ENCODE peak calls at places on chromosomes 13 and 19, in seven cellular contexts. N is T-helper 17 cell; Z is substantia nigra; O is activated naive CD8-positive, alpha-beta T cell treated with anti-CD3 and anti-CD28 coated beads, Interleukin-2, amount 50 U/mL, for 24 hours; S is CD4-positive, alpha-beta T cell; H is ELR; W is amniotic stem cell. T is an unnamed sample.

GRCh38 chr13:47220453-47221150 is 323.7 kb upstream of the HTR2A start:
- DNase-seq in N (no peak), Z (no peak), O (no peak), S (no peak), H (no peak), W (no peak), T (no peak)

GRCh38 chr13:34357435-34358232 is 539.7 kb downstream of the RFC3 start:
- DNase-seq in N (no peak), Z (no peak), O (no peak), S (no peak), H (peak), W (peak), T (no peak)

GRCh38 chr13:101289764-101290163 is 126.5 kb downstream of the NALCN start:
- DNase-seq in N (no peak), Z (peak), O (no peak), S (no peak), H (peak), W (peak), T (peak)

GRCh38 chr13:111156421-111156820 is 41.3 kb downstream of the ARHGEF7 start:
- DNase-seq in N (no peak), Z (no peak), O (no peak), S (no peak), H (no peak), W (no peak), T (no peak)

GRCh38 chr13:95100525-95101121 is 200.6 kb downstream of the ABCC4 start:
- DNase-seq in N (no peak), Z (no peak), O (no peak), S (no peak), H (peak), W (peak), T (no peak)

GRCh38 chr13:35887028-35887666 is 244.0 kb downstream of the DCLK1 start:
- DNase-seq in N (no peak), Z (no peak), O (no peak), S (no peak), H (no peak), W (no peak), T (peak)

GRCh38 chr19:5627395-5627904 is 4.6 kb downstream of the SAFB start:
- DNase-seq in N (no peak), Z (no peak), O (peak), S (no peak), H (peak), W (no peak), T (peak)

GRCh38 chr19:42280761-42281174 is 11.7 kb downstream of the CIC start:
- DNase-seq in N (no peak), Z (no peak), O (peak), S (no peak), H (peak), W (no peak), T (no peak)

GRCh38 chr13:44120814-44121505 is 241.3 kb downstream of the LACC1 start:
- DNase-seq in N (no peak), Z (no peak), O (no peak), S (no peak), H (no peak), W (no peak), T (no peak)

GRCh38 chr19:49761625-49762311 is 1.3 kb downstream of the TSKS start:
- DNase-seq in N (no peak), Z (no peak), O (no peak), S (no peak), H (peak), W (no peak), T (no peak)

GRCh38 chr19:1690570-1691307 is 38.3 kb upstream of the TCF3 start:
- DNase-seq in N (peak), Z (no peak), O (peak), S (peak), H (peak), W (no peak), T (no peak)

GRCh38 chr19:13920940-13921744 is 15.1 kb downstream of the CC2D1A start:
- DNase-seq in N (no peak), Z (peak), O (peak), S (no peak), H (peak), W (no peak), T (no peak)

GRCh38 chr13:113630296-113630695 is 27.7 kb downstream of the ATP4B start:
- DNase-seq in N (no peak), Z (no peak), O (no peak), S (no peak), H (no peak), W (no peak), T (no peak)

GRCh38 chr19:39582891-39583625 is 19.3 kb upstream of the LGALS13 start:
- DNase-seq in N (no peak), Z (no peak), O (no peak), S (no peak), H (no peak), W (no peak), T (no peak)

GRCh38 chr13:38103851-38104250 is 234.3 kb upstream of the TRPC4 start:
- DNase-seq in N (no peak), Z (no peak), O (no peak), S (no peak), H (no peak), W (no peak), T (no peak)

GRCh38 chr13:37960427-37960826 is 90.9 kb upstream of the TRPC4 start:
- DNase-seq in N (no peak), Z (no peak), O (no peak), S (no peak), H (peak), W (no peak), T (no peak)